ENCODE peak calls at places on chromosomes 13 and 19, in eight cellular contexts. One of them, this sample, is unnamed.

GRCh38 chr13:79904581-79904980 is 423.6 kb downstream of the NDFIP2 start:
- DNase-seq in PC-3: no peak
- DNase-seq in tibial nerve: no peak
- DNase-seq in left ventricle myocardium inferior: no peak
- DNase-seq in stomach: no peak
- DNase-seq in GM12878: no peak
- DNase-seq in GM10248: no peak
- DNase-seq in colonic mucosa: no peak
- DNase-seq in this sample: no peak

GRCh38 chr13:30798776-30799625 is 63.7 kb downstream of the ALOX5AP start:
- DNase-seq in stomach: no peak
- DNase-seq in left ventricle myocardium inferior: no peak
- DNase-seq in GM10248: no peak
- DNase-seq in GM12878: no peak
- DNase-seq in tibial nerve: no peak
- DNase-seq in PC-3: no peak
- DNase-seq in colonic mucosa: no peak
- DNase-seq in this sample: no peak

GRCh38 chr13:51557875-51558604 is 26.2 kb upstream of the WDFY2 start:
- DNase-seq in stomach: no peak
- DNase-seq in PC-3: peak
- DNase-seq in tibial nerve: no peak
- DNase-seq in colonic mucosa: no peak
- DNase-seq in GM12878: no peak
- DNase-seq in left ventricle myocardium inferior: no peak
- DNase-seq in GM10248: no peak
- DNase-seq in this sample: no peak

GRCh38 chr13:34867590-34867989 is 74.5 kb upstream of the NBEA start:
- DNase-seq in colonic mucosa: no peak
- DNase-seq in tibial nerve: no peak
- DNase-seq in GM10248: no peak
- DNase-seq in GM12878: peak
- DNase-seq in left ventricle myocardium inferior: no peak
- DNase-seq in stomach: no peak
- DNase-seq in PC-3: peak
- DNase-seq in this sample: no peak

GRCh38 chr19:51602189-51602854 is 27.9 kb downstream of the SIGLEC5 start:
- DNase-seq in tibial nerve: no peak
- DNase-seq in stomach: no peak
- DNase-seq in colonic mucosa: no peak
- DNase-seq in GM12878: no peak
- DNase-seq in GM10248: peak
- DNase-seq in left ventricle myocardium inferior: no peak
- DNase-seq in PC-3: no peak
- DNase-seq in this sample: peak

GRCh38 chr13:36553501-36553900 is 120.3 kb upstream of the SERTM1 start:
- DNase-seq in stomach: no peak
- DNase-seq in tibial nerve: no peak
- DNase-seq in GM12878: no peak
- DNase-seq in left ventricle myocardium inferior: no peak
- DNase-seq in colonic mucosa: no peak
- DNase-seq in PC-3: no peak
- DNase-seq in GM10248: no peak
- DNase-seq in this sample: no peak

GRCh38 chr13:97237388-97237787 is 15.3 kb downstream of the MBNL2 start:
- DNase-seq in stomach: no peak
- DNase-seq in tibial nerve: no peak
- DNase-seq in GM12878: no peak
- DNase-seq in left ventricle myocardium inferior: no peak
- DNase-seq in PC-3: no peak
- DNase-seq in GM10248: no peak
- DNase-seq in colonic mucosa: no peak
- DNase-seq in this sample: no peak

GRCh38 chr13:45047394-45048328 is 58.3 kb downstream of the GPALPP1 start:
- DNase-seq in left ventricle myocardium inferior: peak
- DNase-seq in colonic mucosa: peak
- DNase-seq in tibial nerve: peak
- DNase-seq in stomach: peak
- DNase-seq in GM12878: peak
- DNase-seq in GM10248: peak
- DNase-seq in PC-3: peak
- DNase-seq in this sample: peak

GRCh38 chr13:39777527-39778061 is 122.1 kb downstream of the COG6 start:
- DNase-seq in colonic mucosa: no peak
- DNase-seq in left ventricle myocardium inferior: no peak
- DNase-seq in GM12878: no peak
- DNase-seq in stomach: no peak
- DNase-seq in tibial nerve: no peak
- DNase-seq in GM10248: no peak
- DNase-seq in PC-3: peak
- DNase-seq in this sample: no peak

GRCh38 chr13:95833126-95833525 is 156.2 kb downstream of the DNAJC3 start:
- DNase-seq in PC-3: no peak
- DNase-seq in colonic mucosa: no peak
- DNase-seq in stomach: no peak
- DNase-seq in tibial nerve: no peak
- DNase-seq in GM12878: no peak
- DNase-seq in left ventricle myocardium inferior: no peak
- DNase-seq in GM10248: no peak
- DNase-seq in this sample: no peak

GRCh38 chr19:42292042-42292960 is 9.6 kb upstream of the PRR19 start:
- DNase-seq in PC-3: no peak
- DNase-seq in colonic mucosa: peak
- DNase-seq in GM10248: no peak
- DNase-seq in GM12878: no peak
- DNase-seq in left ventricle myocardium inferior: no peak
- DNase-seq in stomach: no peak
- DNase-seq in tibial nerve: no peak
- DNase-seq in this sample: no peak

GRCh38 chr13:48712141-48712540 is 58.4 kb downstream of the CYSLTR2 start:
- DNase-seq in tibial nerve: no peak
- DNase-seq in stomach: no peak
- DNase-seq in PC-3: no peak
- DNase-seq in left ventricle myocardium inferior: no peak
- DNase-seq in colonic mucosa: no peak
- DNase-seq in GM12878: no peak
- DNase-seq in GM10248: no peak
- DNase-seq in this sample: no peak

DNA sequence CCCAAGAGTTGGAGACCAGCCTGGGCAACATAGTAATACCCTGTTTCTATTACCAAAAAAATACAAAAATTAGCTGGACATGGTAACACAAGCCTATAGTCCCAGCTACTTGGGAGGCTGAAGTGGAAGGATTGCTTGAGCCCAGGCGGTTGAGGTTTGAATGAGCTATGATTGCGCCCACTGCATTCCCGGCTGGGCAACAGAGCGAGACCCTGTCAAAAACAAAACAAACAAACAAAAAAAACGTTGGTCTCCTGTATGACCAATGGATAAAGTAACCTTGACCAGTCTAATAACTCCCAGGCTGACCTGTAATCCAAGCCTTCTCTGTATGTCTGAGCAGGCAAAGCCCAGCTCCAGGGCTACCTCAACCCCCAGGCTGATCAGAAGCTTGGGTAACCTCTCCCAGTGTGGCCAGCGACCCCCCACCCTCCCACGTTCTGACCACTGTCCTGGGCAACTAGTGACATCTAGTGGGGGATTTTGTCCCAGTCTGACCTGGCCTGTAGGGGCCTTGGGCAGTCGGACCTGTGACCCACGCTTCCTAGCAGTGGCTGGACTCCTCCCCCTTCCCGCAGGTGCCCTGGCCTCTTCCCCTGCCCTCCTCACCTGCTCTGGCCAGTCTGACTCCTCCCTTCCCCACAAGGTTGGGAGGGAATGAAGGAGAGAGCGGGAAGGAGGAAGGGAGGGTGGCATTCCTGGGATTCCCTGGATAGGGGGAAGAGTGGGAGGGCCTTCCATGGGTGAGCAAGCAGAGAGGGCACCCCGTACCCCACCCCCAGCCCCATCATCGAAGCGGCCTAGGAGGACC is 1.0 kb upstream of the BCAM start:
- DNase-seq in colonic mucosa: peak
- DNase-seq in left ventricle myocardium inferior: no peak
- DNase-seq in GM10248: peak
- DNase-seq in GM12878: no peak
- DNase-seq in tibial nerve: no peak
- DNase-seq in stomach: peak
- DNase-seq in PC-3: peak
- DNase-seq in this sample: peak
- TF ChIP-seq CTCF in colonic mucosa: peak
- TF ChIP-seq CTCF in left ventricle myocardium inferior: peak
- TF ChIP-seq CTCF in GM10248: peak
- TF ChIP-seq CTCF in GM12878: peak
- TF ChIP-seq CTCF in tibial nerve: peak
- TF ChIP-seq CTCF in stomach: no peak
- TF ChIP-seq CTCF in PC-3: peak
- TF ChIP-seq CTCF in this sample: peak

GRCh38 chr19:12611361-12611699 is 610 bp downstream of the ZNF791 start:
- DNase-seq in stomach: peak
- DNase-seq in GM10248: no peak
- DNase-seq in colonic mucosa: peak
- DNase-seq in tibial nerve: peak
- DNase-seq in PC-3: peak
- DNase-seq in left ventricle myocardium inferior: peak
- DNase-seq in GM12878: no peak
- DNase-seq in this sample: no peak

GRCh38 chr19:12606796-12607195 is 3.8 kb downstream of the ZNF490 start:
- DNase-seq in left ventricle myocardium inferior: no peak
- DNase-seq in PC-3: no peak
- DNase-seq in GM12878: no peak
- DNase-seq in tibial nerve: no peak
- DNase-seq in stomach: no peak
- DNase-seq in GM10248: no peak
- DNase-seq in colonic mucosa: no peak
- DNase-seq in this sample: no peak

DNA sequence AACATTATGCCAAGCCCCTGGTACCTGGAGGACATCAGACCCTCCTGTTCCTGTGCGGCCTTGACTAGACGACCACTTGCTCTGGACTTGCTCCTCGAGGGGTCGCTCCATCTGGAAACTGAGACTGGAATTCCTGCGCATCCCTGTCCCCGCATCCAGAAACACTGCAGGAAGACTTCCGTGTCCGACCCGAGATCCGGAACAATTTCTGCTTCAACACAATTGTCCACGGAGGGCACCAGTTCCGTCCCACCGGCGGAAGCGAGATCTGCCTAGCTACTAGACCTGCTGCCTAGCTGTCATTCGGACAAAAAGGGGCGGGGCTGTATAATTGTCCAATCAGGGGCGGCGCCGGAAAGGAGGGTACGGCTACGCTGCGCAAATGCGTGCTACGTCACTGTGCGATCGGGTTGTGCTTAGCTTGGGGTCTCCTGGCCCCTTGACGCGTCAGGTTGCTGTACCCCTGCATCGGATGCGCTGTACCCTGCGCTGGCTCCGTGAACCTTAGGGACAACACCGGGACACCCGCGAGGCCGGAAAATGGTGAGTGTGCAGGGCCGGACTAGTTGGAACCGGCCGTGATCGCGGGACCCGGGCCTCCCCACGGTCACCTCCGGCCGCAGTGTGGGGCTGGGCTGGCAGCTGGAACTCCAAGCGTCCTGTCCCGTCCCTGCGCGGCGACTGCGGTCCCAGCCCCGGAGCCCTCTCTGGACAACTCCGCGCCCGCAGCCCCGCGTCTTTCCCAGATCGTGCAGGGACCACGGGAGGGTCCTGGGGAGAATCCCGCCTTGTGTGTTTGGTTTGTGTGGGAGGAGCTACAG is at the start of the genes ZNF490 and ZNF791:
- DNase-seq in tibial nerve: peak
- DNase-seq in colonic mucosa: peak
- DNase-seq in stomach: peak
- DNase-seq in GM10248: peak
- DNase-seq in left ventricle myocardium inferior: peak
- DNase-seq in PC-3: peak
- DNase-seq in GM12878: peak
- DNase-seq in this sample: peak
- TF ChIP-seq CTCF in tibial nerve: no peak
- TF ChIP-seq CTCF in colonic mucosa: no peak
- TF ChIP-seq CTCF in stomach: no peak
- TF ChIP-seq CTCF in GM10248: no peak
- TF ChIP-seq CTCF in left ventricle myocardium inferior: no peak
- TF ChIP-seq CTCF in PC-3: peak
- TF ChIP-seq CTCF in GM12878: no peak
- TF ChIP-seq CTCF in this sample: no peak

DNA sequence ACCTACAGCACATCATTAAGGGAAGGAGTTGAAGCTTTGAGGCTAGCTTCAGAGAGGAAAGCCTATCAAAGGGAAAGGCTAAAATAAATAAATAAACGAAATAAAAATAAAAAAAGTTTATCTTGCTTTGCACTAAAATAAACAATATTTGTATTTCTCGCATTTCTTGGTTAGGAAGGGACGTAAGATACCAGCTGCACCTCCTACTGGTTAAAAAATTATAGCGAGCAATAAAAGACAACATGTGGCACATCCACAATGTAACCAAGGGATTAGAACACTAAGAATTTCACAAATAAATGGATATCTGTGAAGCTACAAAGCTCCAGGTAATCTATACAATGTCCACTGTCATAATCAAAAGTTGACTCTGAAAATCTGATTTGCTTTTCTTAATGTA is 194.5 kb downstream of the DACH1 start:
- DNase-seq in colonic mucosa: no peak
- DNase-seq in stomach: no peak
- DNase-seq in GM12878: no peak
- DNase-seq in left ventricle myocardium inferior: no peak
- DNase-seq in GM10248: no peak
- DNase-seq in tibial nerve: no peak
- DNase-seq in PC-3: peak
- DNase-seq in this sample: no peak
- TF ChIP-seq CTCF in colonic mucosa: no peak
- TF ChIP-seq CTCF in stomach: no peak
- TF ChIP-seq CTCF in GM12878: no peak
- TF ChIP-seq CTCF in left ventricle myocardium inferior: no peak
- TF ChIP-seq CTCF in GM10248: no peak
- TF ChIP-seq CTCF in tibial nerve: no peak
- TF ChIP-seq CTCF in PC-3: peak
- TF ChIP-seq CTCF in this sample: no peak

GRCh38 chr13:27339299-27339698 is 68.7 kb downstream of the RASL11A start:
- DNase-seq in GM12878: no peak
- DNase-seq in stomach: peak
- DNase-seq in tibial nerve: no peak
- DNase-seq in colonic mucosa: peak
- DNase-seq in GM10248: peak
- DNase-seq in left ventricle myocardium inferior: no peak
- DNase-seq in PC-3: peak
- DNase-seq in this sample: peak

GRCh38 chr13:27338207-27338606 is 67.6 kb downstream of the RASL11A start:
- DNase-seq in GM12878: no peak
- DNase-seq in left ventricle myocardium inferior: no peak
- DNase-seq in colonic mucosa: no peak
- DNase-seq in GM10248: no peak
- DNase-seq in PC-3: no peak
- DNase-seq in tibial nerve: no peak
- DNase-seq in stomach: no peak
- DNase-seq in this sample: no peak

GRCh38 chr13:27336005-27336673 is 65.5 kb downstream of the RASL11A start:
- DNase-seq in left ventricle myocardium inferior: no peak
- DNase-seq in tibial nerve: no peak
- DNase-seq in PC-3: no peak
- DNase-seq in stomach: no peak
- DNase-seq in GM12878: no peak
- DNase-seq in GM10248: no peak
- DNase-seq in colonic mucosa: no peak
- DNase-seq in this sample: no peak

GRCh38 chr13:27338816-27339215 is 68.2 kb downstream of the RASL11A start:
- DNase-seq in PC-3: no peak
- DNase-seq in stomach: no peak
- DNase-seq in GM10248: no peak
- DNase-seq in GM12878: no peak
- DNase-seq in tibial nerve: no peak
- DNase-seq in colonic mucosa: no peak
- DNase-seq in left ventricle myocardium inferior: no peak
- DNase-seq in this sample: no peak

GRCh38 chr13:27341616-27342015 is 71.0 kb downstream of the RASL11A start:
- DNase-seq in PC-3: no peak
- DNase-seq in left ventricle myocardium inferior: no peak
- DNase-seq in tibial nerve: no peak
- DNase-seq in colonic mucosa: no peak
- DNase-seq in GM10248: no peak
- DNase-seq in GM12878: no peak
- DNase-seq in stomach: no peak
- DNase-seq in this sample: no peak
- TF ChIP-seq CTCF in PC-3: no peak
- TF ChIP-seq CTCF in left ventricle myocardium inferior: no peak
- TF ChIP-seq CTCF in tibial nerve: no peak
- TF ChIP-seq CTCF in colonic mucosa: no peak
- TF ChIP-seq CTCF in GM10248: no peak
- TF ChIP-seq CTCF in GM12878: no peak
- TF ChIP-seq CTCF in stomach: no peak
- TF ChIP-seq CTCF in this sample: no peak